ENCODE peak calls at places on chromosome 1, in four cellular contexts. B, K, N and O are unnamed samples.

GRCh38 chr1:202160377-202160940 is at the start of gene PTPN7:
- DNase-seq in B (peak; percentile 67), K (no peak), N (peak; percentile 48), O (no peak)

GRCh38 chr1:160708118-160708517 is 3.5 kb downstream of the CD48 start:
- DNase-seq in B (no peak), K (no peak), N (no peak), O (no peak)

GRCh38 chr1:151135433-151136385 is 10.7 kb downstream of the SEMA6C start:
- DNase-seq in B (no peak), K (no peak), N (no peak), O (no peak)

GRCh38 chr1:220374449-220374848 is 102.2 kb upstream of the RAB3GAP2 start:
- DNase-seq in B (no peak), K (no peak), N (no peak), O (no peak)

GRCh38 chr1:230596306-230596705 is 46.0 kb upstream of the COG2 start:
- DNase-seq in B (no peak), K (no peak), N (no peak), O (no peak)

GRCh38 chr1:75342799-75343198 is 208.6 kb downstream of the LHX8 start:
- DNase-seq in B (no peak), K (no peak), N (no peak), O (no peak)

GRCh38 chr1:57843760-57844159 is 419.9 kb upstream of the DAB1 start:
- DNase-seq in B (no peak), K (no peak), N (no peak), O (no peak)

GRCh38 chr1:207025144-207025880 is 7.2 kb downstream of the C1orf116 start:
- DNase-seq in B (no peak), K (peak; percentile 89), N (no peak), O (no peak)

GRCh38 chr1:156378557-156378956 is 9.5 kb downstream of the RHBG start:
- DNase-seq in B (no peak), K (no peak), N (no peak), O (no peak)

GRCh38 chr1:8625981-8626898 is 191.2 kb downstream of the RERE start:
- DNase-seq in B (peak; percentile 49), K (peak; percentile 78), N (no peak), O (no peak)

GRCh38 chr1:33111965-33112364 is 31.0 kb downstream of the AZIN2 start:
- DNase-seq in B (no peak), K (peak; percentile 16), N (no peak), O (peak; percentile 32)

GRCh38 chr1:205038132-205038786 is 4.8 kb upstream of the CNTN2 start:
- DNase-seq in B (no peak), K (no peak), N (no peak), O (no peak)
- TF ChIP-seq POLR2A in B (no peak), K (no peak), N (no peak), O (no peak)

DNA sequence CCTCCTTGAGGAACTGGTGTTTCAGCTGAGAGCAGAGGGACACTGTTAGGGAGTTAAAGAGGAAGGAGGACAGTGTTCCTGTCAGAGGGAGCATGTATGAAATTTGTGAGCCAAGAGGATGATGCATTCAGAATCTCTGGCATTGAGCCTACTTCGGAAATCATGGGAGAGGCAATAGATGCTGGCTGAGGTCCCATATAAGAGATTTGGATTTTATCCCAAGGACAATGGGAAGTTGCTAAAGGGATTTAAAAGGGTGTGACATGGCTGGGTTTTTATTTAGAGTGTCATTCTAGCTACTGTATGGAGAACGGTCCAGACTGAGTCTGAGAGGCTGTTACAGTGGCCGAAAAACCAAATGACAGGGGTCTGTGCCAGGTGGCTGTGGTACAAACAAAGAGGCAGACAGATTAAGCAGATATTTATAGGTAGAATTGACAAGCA is 403.2 kb upstream of the B3GALT2 start:
- DNase-seq in B (no peak), K (no peak), N (no peak), O (no peak)
- TF ChIP-seq POLR2AphosphoS2 in B (no peak), K (no peak), N (no peak), O (no peak)

GRCh38 chr1:227938911-227939790 is 8.6 kb downstream of the WNT9A start:
- DNase-seq in B (no peak), K (no peak), N (no peak), O (no peak)

GRCh38 chr1:227939791-227940771 is 7.7 kb downstream of the WNT9A start:
- DNase-seq in B (no peak), K (no peak), N (no peak), O (no peak)

GRCh38 chr1:227942021-227942715 is 5.6 kb downstream of the WNT9A start:
- DNase-seq in B (no peak), K (no peak), N (no peak), O (no peak)

GRCh38 chr1:227941509-227942020 is 6.2 kb downstream of the WNT9A start:
- DNase-seq in B (no peak), K (no peak), N (no peak), O (no peak)

DNA sequence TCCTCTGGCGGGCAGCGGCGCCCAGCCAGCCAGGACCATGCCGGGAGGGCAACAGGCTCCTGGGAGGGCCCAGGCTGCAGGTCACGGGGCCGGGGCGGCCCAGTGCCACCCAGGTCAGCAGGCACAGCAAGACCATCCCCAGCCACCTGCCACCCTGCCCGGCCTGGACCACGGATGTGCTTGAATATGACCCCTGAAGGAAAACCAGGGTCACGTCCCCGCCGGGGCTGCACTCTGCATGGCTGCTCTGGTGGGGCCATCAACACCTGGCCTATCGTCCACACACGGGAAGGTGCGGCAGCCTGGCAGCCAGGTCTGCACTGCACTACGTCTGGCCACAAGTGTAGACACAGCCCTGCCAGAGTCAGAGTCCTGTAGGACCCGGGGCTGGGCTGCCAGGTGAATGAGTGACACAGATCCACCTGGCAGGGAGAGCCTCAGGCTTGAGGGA is 6.9 kb downstream of the WNT9A start:
- DNase-seq in B (no peak), K (no peak), N (no peak), O (no peak)
- TF ChIP-seq SMC3 in B (no peak), K (no peak), N (no peak), O (no peak)

DNA sequence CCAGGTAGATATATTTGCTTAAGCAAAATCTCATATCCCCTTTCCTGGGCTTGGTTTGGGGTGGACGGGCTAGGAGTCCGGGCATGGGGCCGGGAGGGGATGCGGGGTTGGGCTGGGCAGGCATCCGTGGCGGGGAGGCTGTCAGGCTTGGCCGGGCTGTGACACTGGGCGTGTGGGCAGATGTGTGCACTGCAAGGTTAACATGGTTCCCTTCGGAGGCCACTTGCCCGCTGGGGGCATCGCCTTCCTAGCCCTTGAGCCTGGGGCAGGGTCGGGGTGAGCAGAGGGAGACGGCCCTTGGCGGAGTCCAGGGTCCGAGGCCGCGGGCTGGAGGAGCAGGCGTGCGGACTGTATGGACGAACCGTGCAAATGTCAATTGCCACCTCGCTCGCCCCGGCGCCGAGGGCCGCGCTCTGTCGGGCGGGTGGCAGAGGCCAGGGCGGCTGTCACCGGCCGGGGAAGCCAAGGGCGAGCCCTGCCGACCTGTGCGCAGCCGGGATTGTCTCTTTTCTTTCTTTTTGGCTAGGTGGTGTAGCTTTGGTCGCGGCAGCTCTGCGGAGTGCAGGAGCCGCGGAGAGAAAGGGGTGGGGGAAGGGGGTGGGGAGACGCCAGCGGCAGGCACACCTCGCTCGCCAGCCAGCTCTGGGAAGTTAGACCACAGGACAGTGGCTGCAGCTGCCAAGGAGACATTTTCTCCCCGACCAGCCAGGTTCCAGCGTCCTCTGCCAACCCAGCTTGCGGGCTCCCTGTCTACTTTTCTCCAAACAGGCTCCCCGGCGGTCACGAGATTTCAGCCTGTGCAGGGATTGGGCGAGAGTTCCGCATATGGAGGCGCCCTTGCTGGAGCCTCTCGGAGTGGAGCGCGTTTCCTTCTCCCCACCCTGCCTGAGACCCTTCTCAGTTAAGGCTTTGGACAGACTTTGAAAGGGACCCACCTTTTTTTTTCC is 1.3 kb downstream of the RCOR3 start:
- DNase-seq in B (peak; percentile 59), K (peak; percentile 66), N (no peak), O (peak; percentile 74)
- TF ChIP-seq POLR2A in B (peak; percentile 71), K (peak; percentile 79), N (peak; percentile 48), O (peak; percentile 23)